ENCODE peak calls at places on chromosomes 16 and 17, in seven cellular contexts. I is nucleus accumbens; Y is hypothalamus; Q is activated naive CD4-positive, alpha-beta T cell treated with Interleukin-2 at 50 U/mL for 16 hours; S is Right ventricle myocardium superior; G is kidney glomerular epithelial cell; M is RPMI7951. N is an unnamed sample.

GRCh38 chr17:39553326-39553945 is 54.3 kb downstream of the NEUROD2 start:
- DNase-seq in S (no peak), Q (no peak), M (peak; percentile 3), Y (no peak), I (no peak), G (peak; percentile 52), N (no peak)

GRCh38 chr17:63925615-63926014 is 6.5 kb downstream of the CD79B start:
- DNase-seq in Q (no peak), S (no peak), G (no peak), M (no peak), Y (no peak), I (no peak), N (no peak)

GRCh38 chr16:46830417-46830901 is 521 bp downstream of the C16orf87 start:
- DNase-seq in Y (peak; percentile 44), I (peak; percentile 51), Q (peak; percentile 42), M (peak; percentile 26), S (peak; percentile 60), G (no peak), N (peak; percentile 40)

GRCh38 chr16:61007694-61008093 is 1028.5 kb downstream of the CDH8 start:
- DNase-seq in Q (no peak), M (no peak), Y (no peak), I (no peak), G (no peak), S (no peak), N (no peak)

GRCh38 chr17:35167046-35167445 is 19.4 kb downstream of the UNC45B start:
- DNase-seq in I (peak; percentile 25), M (no peak), Y (no peak), G (no peak), Q (no peak), S (no peak), N (no peak)

GRCh38 chr16:78022347-78022746 is at the start of gene CLEC3A:
- DNase-seq in M (no peak), S (no peak), I (no peak), Y (no peak), G (no peak), Q (no peak), N (no peak)

GRCh38 chr17:79034931-79035485 is 11.0 kb downstream of the C1QTNF1 start:
- DNase-seq in Y (no peak), G (no peak), I (no peak), M (no peak), S (no peak), Q (no peak), N (no peak)

GRCh38 chr17:10824874-10825273 is 13.0 kb downstream of the PIRT start:
- DNase-seq in M (no peak), S (no peak), Y (no peak), G (no peak), I (no peak), Q (no peak), N (no peak)

GRCh38 chr17:17902357-17902756 is 65.6 kb upstream of the SREBF1 start:
- DNase-seq in I (no peak), S (no peak), Y (no peak), M (no peak), Q (no peak), G (no peak), N (no peak)

GRCh38 chr17:63697341-63698286 is 2.3 kb downstream of the LIMD2 start:
- DNase-seq in I (peak; percentile 35), Q (peak; percentile 79), M (no peak), S (peak; percentile 77), Y (no peak), G (no peak), N (peak; percentile 86)

GRCh38 chr16:5228369-5228768 is 130.8 kb upstream of the EEF2KMT start:
- DNase-seq in S (no peak), G (no peak), Y (no peak), Q (no peak), I (no peak), M (no peak), N (no peak)

GRCh38 chr16:20906225-20906870 is 5.8 kb downstream of the LYRM1 start:
- DNase-seq in Y (no peak), S (no peak), Q (no peak), M (peak; percentile 81), G (peak; percentile 49), I (no peak), N (no peak)

GRCh38 chr17:80362428-80363119 is 52.4 kb upstream of the ENDOV start:
- DNase-seq in Q (no peak), Y (no peak), G (no peak), I (no peak), M (peak; percentile 3), S (no peak), N (no peak)

GRCh38 chr17:45345554-45346254 is 28.9 kb upstream of the MAP3K14 start:
- DNase-seq in S (no peak), I (no peak), G (no peak), Q (no peak), M (peak; percentile 5), Y (no peak), N (no peak)

GRCh38 chr16:2663553-2664521 is 18.5 kb upstream of the KCTD5 start:
- DNase-seq in S (no peak), Y (no peak), I (no peak), M (no peak), Q (peak; percentile 73), G (no peak), N (peak; percentile 86)

GRCh38 chr17:51813166-51813783 is 345.2 kb downstream of the CA10 start:
- DNase-seq in Q (no peak), S (no peak), I (no peak), G (no peak), M (no peak), Y (no peak), N (no peak)

GRCh38 chr16:56477096-56477878 is 25.9 kb downstream of the OGFOD1 start:
- DNase-seq in S (no peak), M (peak; percentile 92), G (peak; percentile 32), Y (no peak), Q (peak; percentile 8), I (no peak), N (no peak)

GRCh38 chr17:73189417-73190099 is 3.3 kb upstream of the COG1 start:
- DNase-seq in S (no peak), M (peak; percentile 47), G (peak; percentile 71), Q (no peak), Y (peak; percentile 16), I (peak; percentile 26), N (no peak)

GRCh38 chr16:17571499-17572093 is 100.8 kb upstream of the XYLT1 start:
- DNase-seq in M (no peak), Q (no peak), G (no peak), I (no peak), S (no peak), Y (no peak), N (no peak)

GRCh38 chr16:87652799-87653198 is 50.5 kb downstream of the JPH3 start:
- DNase-seq in G (no peak), Q (no peak), I (no peak), Y (no peak), M (no peak), S (no peak), N (no peak)

GRCh38 chr16:57645691-57646387 is 17.4 kb downstream of the ADGRG1 start:
- DNase-seq in Q (no peak), G (no peak), S (peak; percentile 77), Y (no peak), I (no peak), M (peak; percentile 69), N (no peak)

GRCh38 chr16:11057696-11058345 is 113.5 kb downstream of the CLEC16A start:
- DNase-seq in S (no peak), Q (no peak), M (no peak), I (no peak), G (no peak), Y (no peak), N (no peak)

GRCh38 chr16:9115277-9115676 is 23.8 kb downstream of the HAPSTR1 start:
- DNase-seq in I (no peak), Q (no peak), M (no peak), S (no peak), Y (no peak), G (peak; percentile 62), N (no peak)

GRCh38 chr16:54446639-54447038 is 160.1 kb upstream of the IRX3 start:
- DNase-seq in M (peak; percentile 92), Q (no peak), G (peak; percentile 95), S (peak; percentile 82), I (peak; percentile 13), Y (peak; percentile 21), N (no peak)

GRCh38 chr17:5000237-5000639 is 2.5 kb downstream of the KIF1C start:
- DNase-seq in S (peak; percentile 92), G (no peak), Y (peak; percentile 18), I (peak; percentile 29), M (no peak), Q (no peak), N (no peak)

GRCh38 chr16:56366945-56367344 is 58.4 kb downstream of the AMFR start:
- DNase-seq in M (no peak), I (no peak), Q (no peak), G (no peak), S (no peak), Y (no peak), N (no peak)

N was measured in CD4-positive, alpha-beta memory T cell.